ENCODE peak calls at places on chromosomes 13 and 19, in four cellular contexts. One of them, this sample, is unnamed.

GRCh38 chr19:40717880-40718773 is 1.2 kb downstream of the ITPKC start:
- DNase-seq in DND-41: no peak
- DNase-seq in neural progenitor cell: peak; percentile 58
- DNase-seq in GM23248: peak; percentile 78
- DNase-seq in this sample: peak; percentile 48

GRCh38 chr13:100514788-100515409 is 73.7 kb downstream of the GGACT start:
- DNase-seq in GM23248: peak; percentile 86
- DNase-seq in DND-41: peak; percentile 72
- DNase-seq in neural progenitor cell: peak; percentile 89
- DNase-seq in this sample: peak; percentile 85

GRCh38 chr13:75723927-75724326 is 87.8 kb downstream of the LMO7 start:
- DNase-seq in GM23248: no peak
- DNase-seq in DND-41: no peak
- DNase-seq in neural progenitor cell: no peak
- DNase-seq in this sample: no peak

GRCh38 chr13:99191900-99192399 is 8.7 kb upstream of the UBAC2 start:
- DNase-seq in GM23248: peak; percentile 64
- DNase-seq in neural progenitor cell: peak; percentile 16
- DNase-seq in DND-41: no peak
- DNase-seq in this sample: no peak

GRCh38 chr19:11538232-11539036 is at the start of gene CNN1:
- DNase-seq in DND-41: no peak
- DNase-seq in GM23248: peak; percentile 77
- DNase-seq in neural progenitor cell: peak; percentile 72
- DNase-seq in this sample: no peak

GRCh38 chr13:113018676-113019465 is 49.9 kb downstream of the MCF2L start:
- DNase-seq in neural progenitor cell: no peak
- DNase-seq in DND-41: no peak
- DNase-seq in GM23248: no peak
- DNase-seq in this sample: no peak

GRCh38 chr19:30173593-30174356 is 198.4 kb upstream of the ZNF536 start:
- DNase-seq in DND-41: no peak
- DNase-seq in GM23248: no peak
- DNase-seq in neural progenitor cell: no peak
- DNase-seq in this sample: no peak

GRCh38 chr13:48661112-48661511 is 7.4 kb downstream of the CYSLTR2 start:
- DNase-seq in GM23248: no peak
- DNase-seq in neural progenitor cell: no peak
- DNase-seq in DND-41: no peak
- DNase-seq in this sample: no peak

GRCh38 chr13:40958655-40959054 is 60.5 kb downstream of the ELF1 start:
- DNase-seq in GM23248: no peak
- DNase-seq in neural progenitor cell: no peak
- DNase-seq in DND-41: no peak
- DNase-seq in this sample: no peak

GRCh38 chr13:114154476-114154875 is 22.1 kb upstream of the RASA3 start:
- DNase-seq in DND-41: peak; percentile 84
- DNase-seq in neural progenitor cell: no peak
- DNase-seq in GM23248: no peak
- DNase-seq in this sample: no peak

GRCh38 chr13:112103260-112103843 is 36.4 kb downstream of the SOX1 start:
- DNase-seq in GM23248: no peak
- DNase-seq in neural progenitor cell: peak; percentile 76
- DNase-seq in DND-41: no peak
- DNase-seq in this sample: no peak

GRCh38 chr13:114096811-114097503 is 35.5 kb downstream of the RASA3 start:
- DNase-seq in neural progenitor cell: no peak
- DNase-seq in GM23248: no peak
- DNase-seq in DND-41: no peak
- DNase-seq in this sample: no peak

GRCh38 chr19:51916167-51916566 is 11.1 kb upstream of the ZNF613 start:
- DNase-seq in GM23248: no peak
- DNase-seq in DND-41: no peak
- DNase-seq in neural progenitor cell: no peak
- DNase-seq in this sample: peak; percentile 70

GRCh38 chr13:75744127-75744526 is 108.0 kb downstream of the LMO7 start:
- DNase-seq in DND-41: no peak
- DNase-seq in neural progenitor cell: no peak
- DNase-seq in GM23248: peak; percentile 63
- DNase-seq in this sample: no peak

GRCh38 chr19:35114656-35115537 is 726 bp upstream of the FXYD3 start:
- DNase-seq in GM23248: peak; percentile 38
- DNase-seq in neural progenitor cell: peak; percentile 85
- DNase-seq in DND-41: peak; percentile 75
- DNase-seq in this sample: peak; percentile 85

GRCh38 chr19:3868770-3869456 is at the start of gene ZFR2:
- DNase-seq in neural progenitor cell: peak; percentile 80
- DNase-seq in DND-41: peak; percentile 26
- DNase-seq in GM23248: no peak
- DNase-seq in this sample: peak; percentile 48

GRCh38 chr13:65789815-65790214 is 1440.3 kb downstream of the PCDH9 start:
- DNase-seq in GM23248: peak; percentile 4
- DNase-seq in DND-41: no peak
- DNase-seq in neural progenitor cell: no peak
- DNase-seq in this sample: no peak

GRCh38 chr19:30379841-30380610 is 7.8 kb downstream of the ZNF536 start:
- DNase-seq in DND-41: no peak
- DNase-seq in GM23248: no peak
- DNase-seq in neural progenitor cell: no peak
- DNase-seq in this sample: no peak

GRCh38 chr13:109790951-109791605 is 4.7 kb upstream of the IRS2 start:
- DNase-seq in DND-41: peak; percentile 83
- DNase-seq in GM23248: peak; percentile 44
- DNase-seq in neural progenitor cell: peak; percentile 55
- DNase-seq in this sample: peak; percentile 41

GRCh38 chr19:44282846-44283245 is 22.0 kb downstream of the ZNF235 start:
- DNase-seq in DND-41: no peak
- DNase-seq in GM23248: peak; percentile 63
- DNase-seq in neural progenitor cell: no peak
- DNase-seq in this sample: no peak

GRCh38 chr13:99926014-99926731 is 45.4 kb downstream of the ZIC5 start:
- DNase-seq in DND-41: no peak
- DNase-seq in neural progenitor cell: no peak
- DNase-seq in GM23248: peak; percentile 59
- DNase-seq in this sample: no peak

GRCh38 chr19:58571575-58571947 is 1.6 kb downstream of the MZF1 start:
- DNase-seq in DND-41: peak; percentile 3
- DNase-seq in neural progenitor cell: no peak
- DNase-seq in GM23248: no peak
- DNase-seq in this sample: no peak

GRCh38 chr19:10086904-10087256 is 763 bp downstream of the SHFL start:
- DNase-seq in GM23248: peak; percentile 42
- DNase-seq in neural progenitor cell: peak; percentile 21
- DNase-seq in DND-41: no peak
- DNase-seq in this sample: peak; percentile 58

GRCh38 chr13:34201050-34201913 is 383.3 kb downstream of the RFC3 start:
- DNase-seq in neural progenitor cell: no peak
- DNase-seq in DND-41: no peak
- DNase-seq in GM23248: peak; percentile 72
- DNase-seq in this sample: no peak

GRCh38 chr13:76336889-76337844 is 549.0 kb downstream of the KCTD12 start:
- DNase-seq in neural progenitor cell: no peak
- DNase-seq in DND-41: no peak
- DNase-seq in GM23248: no peak
- DNase-seq in this sample: no peak

GRCh38 chr13:102555914-102556553 is 40.8 kb upstream of the TPP2 start:
- DNase-seq in neural progenitor cell: peak; percentile 39
- DNase-seq in DND-41: peak; percentile 15
- DNase-seq in GM23248: peak; percentile 63
- DNase-seq in this sample: peak; percentile 77

GRCh38 chr19:21699197-21699596 is 68.2 kb downstream of the ZNF100 start:
- DNase-seq in neural progenitor cell: no peak
- DNase-seq in GM23248: no peak
- DNase-seq in DND-41: no peak
- DNase-seq in this sample: no peak

GRCh38 chr19:18955042-18955441 is 14.0 kb upstream of the HOMER3 start:
- DNase-seq in neural progenitor cell: no peak
- DNase-seq in DND-41: no peak
- DNase-seq in GM23248: no peak
- DNase-seq in this sample: no peak

GRCh38 chr13:111943229-111943795 is 123.6 kb upstream of the SOX1 start:
- DNase-seq in GM23248: no peak
- DNase-seq in neural progenitor cell: no peak
- DNase-seq in DND-41: no peak
- DNase-seq in this sample: no peak

GRCh38 chr19:53549354-53549753 is 11.4 kb downstream of the ZNF331 start:
- DNase-seq in DND-41: no peak
- DNase-seq in neural progenitor cell: no peak
- DNase-seq in GM23248: peak; percentile 89
- DNase-seq in this sample: no peak

GRCh38 chr13:97855570-97855970 is 97.9 kb upstream of the IPO5 start:
- DNase-seq in DND-41: peak; percentile 28
- DNase-seq in neural progenitor cell: peak; percentile 88
- DNase-seq in GM23248: peak; percentile 88
- DNase-seq in this sample: peak; percentile 80

GRCh38 chr19:43519436-43520088 is 7.4 kb downstream of the ETHE1 start:
- DNase-seq in DND-41: peak; percentile 78
- DNase-seq in GM23248: peak; percentile 94
- DNase-seq in neural progenitor cell: peak; percentile 89
- DNase-seq in this sample: peak; percentile 89

GRCh38 chr19:31185261-31185660 is 164.0 kb downstream of the TSHZ3 start:
- DNase-seq in DND-41: no peak
- DNase-seq in GM23248: no peak
- DNase-seq in neural progenitor cell: peak; percentile 9
- DNase-seq in this sample: no peak

GRCh38 chr19:50300814-50301606 is 28.2 kb downstream of the KCNC3 start:
- DNase-seq in neural progenitor cell: no peak
- DNase-seq in GM23248: peak; percentile 83
- DNase-seq in DND-41: no peak
- DNase-seq in this sample: no peak

GRCh38 chr13:52850396-52851152 is 2.1 kb upstream of the PCDH8 start:
- DNase-seq in neural progenitor cell: peak; percentile 93
- DNase-seq in DND-41: no peak
- DNase-seq in GM23248: peak; percentile 80
- DNase-seq in this sample: no peak

GRCh38 chr13:113967206-113967720 is 6.6 kb downstream of the C13orf46 start:
- DNase-seq in neural progenitor cell: no peak
- DNase-seq in GM23248: no peak
- DNase-seq in DND-41: no peak
- DNase-seq in this sample: no peak

GRCh38 chr19:1683869-1684572 is 31.6 kb upstream of the TCF3 start:
- DNase-seq in neural progenitor cell: no peak
- DNase-seq in GM23248: no peak
- DNase-seq in DND-41: no peak
- DNase-seq in this sample: no peak

GRCh38 chr19:3440082-3440481 is 40.2 kb downstream of the SMIM24 start:
- DNase-seq in DND-41: peak; percentile 41
- DNase-seq in GM23248: peak; percentile 44
- DNase-seq in neural progenitor cell: peak; percentile 50
- DNase-seq in this sample: peak; percentile 89

GRCh38 chr13:84400711-84401110 is 518.4 kb upstream of the SLITRK1 start:
- DNase-seq in DND-41: no peak
- DNase-seq in neural progenitor cell: no peak
- DNase-seq in GM23248: peak; percentile 69
- DNase-seq in this sample: no peak

GRCh38 chr19:46347985-46348384 is 1.1 kb downstream of the PPP5C start:
- DNase-seq in neural progenitor cell: no peak
- DNase-seq in DND-41: no peak
- DNase-seq in GM23248: no peak
- DNase-seq in this sample: peak; percentile 44
- H3K9ac ChIP-seq in neural progenitor cell: no peak overlapping the region
- H3K9ac ChIP-seq in DND-41: peak overlapping the region; percentile 81
- H3K9ac ChIP-seq in GM23248: peak overlapping the region; percentile 95
- H3K9ac ChIP-seq in this sample: peak overlapping the region; percentile 99

GRCh38 chr13:36549126-36549702 is 116.9 kb downstream of the CCNA1 start:
- DNase-seq in GM23248: no peak
- DNase-seq in neural progenitor cell: no peak
- DNase-seq in DND-41: no peak
- DNase-seq in this sample: no peak

GRCh38 chr13:36553501-36553900 is 120.3 kb upstream of the SERTM1 start:
- DNase-seq in neural progenitor cell: no peak
- DNase-seq in DND-41: no peak
- DNase-seq in GM23248: no peak
- DNase-seq in this sample: no peak

GRCh38 chr13:36549771-36550170 is 117.5 kb downstream of the CCNA1 start:
- DNase-seq in DND-41: no peak
- DNase-seq in neural progenitor cell: peak; percentile 58
- DNase-seq in GM23248: no peak
- DNase-seq in this sample: peak; percentile 67

GRCh38 chr13:36552334-36552733 is 120.0 kb downstream of the CCNA1 start:
- DNase-seq in DND-41: no peak
- DNase-seq in neural progenitor cell: no peak
- DNase-seq in GM23248: no peak
- DNase-seq in this sample: peak; percentile 63

DNA sequence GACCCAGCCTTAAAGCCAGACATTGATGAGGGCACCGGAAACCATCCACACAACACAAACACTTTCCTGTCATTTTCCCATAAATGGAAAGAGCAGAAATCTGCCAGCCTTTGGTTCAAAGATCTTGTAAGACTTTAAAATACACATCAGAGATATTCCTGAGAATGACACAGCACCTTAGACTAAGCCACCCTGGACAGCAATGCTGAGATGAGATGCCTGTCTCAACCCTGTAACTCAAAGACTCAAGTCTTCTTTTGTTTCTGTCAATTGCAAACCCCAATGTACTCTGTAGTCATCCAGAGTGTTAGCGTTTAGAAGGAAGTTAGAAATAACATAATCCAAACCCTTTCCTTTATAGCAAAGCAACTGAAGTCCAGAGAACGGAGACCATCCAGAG is 119.2 kb downstream of the CCNA1 start:
- DNase-seq in GM23248: no peak
- DNase-seq in neural progenitor cell: no peak
- DNase-seq in DND-41: no peak
- DNase-seq in this sample: no peak
- H3K4me2 ChIP-seq in GM23248: no peak overlapping the region
- H3K4me2 ChIP-seq in neural progenitor cell: no peak overlapping the region
- H3K4me2 ChIP-seq in DND-41: no peak overlapping the region
- H3K4me2 ChIP-seq in this sample: no peak overlapping the region

GRCh38 chr19:13098291-13099072 is 4.2 kb downstream of the LYL1 start:
- DNase-seq in GM23248: peak; percentile 77
- DNase-seq in neural progenitor cell: peak; percentile 42
- DNase-seq in DND-41: no peak
- DNase-seq in this sample: peak; percentile 71
- H3K9ac ChIP-seq in GM23248: peak overlapping the region; percentile 28
- H3K9ac ChIP-seq in neural progenitor cell: no peak overlapping the region
- H3K9ac ChIP-seq in DND-41: peak overlapping the region; percentile 72
- H3K9ac ChIP-seq in this sample: no peak overlapping the region

GRCh38 chr13:43767351-43767901 is 19.3 kb downstream of the ENOX1 start:
- DNase-seq in DND-41: no peak
- DNase-seq in neural progenitor cell: no peak
- DNase-seq in GM23248: peak; percentile 33
- DNase-seq in this sample: no peak
- H3K4me2 ChIP-seq in DND-41: no peak overlapping the region
- H3K4me2 ChIP-seq in neural progenitor cell: no peak overlapping the region
- H3K4me2 ChIP-seq in GM23248: peak overlapping the region; percentile 28
- H3K4me2 ChIP-seq in this sample: no peak overlapping the region